ENCODE peak calls at places on chromosome 19, in four cellular contexts. One of them, this sample, is unnamed.

GRCh38 chr19:34428549-34429285 is 536 bp downstream of the UBA2 start:
- DNase-seq in transverse colon: peak; percentile 45
- DNase-seq in progenitor cell of endocrine pancreas: no peak
- DNase-seq in AG04450: no peak
- DNase-seq in this sample: no peak

GRCh38 chr19:7773841-7774240 is 10.8 kb downstream of the CLEC4M start:
- DNase-seq in transverse colon: no peak
- DNase-seq in progenitor cell of endocrine pancreas: no peak
- DNase-seq in AG04450: no peak
- DNase-seq in this sample: no peak

GRCh38 chr19:42697884-42698283 is 42.4 kb downstream of the PSG3 start:
- DNase-seq in transverse colon: no peak
- DNase-seq in progenitor cell of endocrine pancreas: no peak
- DNase-seq in AG04450: no peak
- DNase-seq in this sample: no peak

GRCh38 chr19:55179570-55180484 is at the start of gene SYT5:
- DNase-seq in transverse colon: peak; percentile 46
- DNase-seq in progenitor cell of endocrine pancreas: peak; percentile 53
- DNase-seq in AG04450: no peak
- DNase-seq in this sample: peak; percentile 69

GRCh38 chr19:14795078-14795721 is 16.8 kb upstream of the ADGRE2 start:
- DNase-seq in transverse colon: no peak
- DNase-seq in progenitor cell of endocrine pancreas: no peak
- DNase-seq in AG04450: no peak
- DNase-seq in this sample: no peak

GRCh38 chr19:6999938-7000732 is 21.1 kb downstream of the MBD3L2B start:
- DNase-seq in transverse colon: no peak
- DNase-seq in progenitor cell of endocrine pancreas: no peak
- DNase-seq in AG04450: no peak
- DNase-seq in this sample: no peak

GRCh38 chr19:9720541-9720940 is 45.6 kb upstream of the ZNF562 start:
- DNase-seq in transverse colon: no peak
- DNase-seq in progenitor cell of endocrine pancreas: no peak
- DNase-seq in AG04450: no peak
- DNase-seq in this sample: no peak

GRCh38 chr19:34306213-34306661 is 51.9 kb downstream of the GARRE1 start:
- DNase-seq in transverse colon: peak; percentile 43
- DNase-seq in progenitor cell of endocrine pancreas: no peak
- DNase-seq in AG04450: no peak
- DNase-seq in this sample: no peak

GRCh38 chr19:31113250-31113685 is 236.0 kb downstream of the TSHZ3 start:
- DNase-seq in transverse colon: no peak
- DNase-seq in progenitor cell of endocrine pancreas: no peak
- DNase-seq in AG04450: no peak
- DNase-seq in this sample: no peak

GRCh38 chr19:45884682-45885555 is 1.0 kb downstream of the IRF2BP1 start:
- DNase-seq in transverse colon: no peak
- DNase-seq in progenitor cell of endocrine pancreas: no peak
- DNase-seq in AG04450: no peak
- DNase-seq in this sample: no peak

GRCh38 chr19:38319421-38320258 is at the start of gene KCNK6:
- DNase-seq in transverse colon: peak; percentile 82
- DNase-seq in progenitor cell of endocrine pancreas: no peak
- DNase-seq in AG04450: no peak
- DNase-seq in this sample: peak; percentile 35

GRCh38 chr19:7743425-7743841 is 3.9 kb downstream of the CD209 start:
- DNase-seq in transverse colon: no peak
- DNase-seq in progenitor cell of endocrine pancreas: no peak
- DNase-seq in AG04450: no peak
- DNase-seq in this sample: no peak

GRCh38 chr19:47456721-47457478 is 14.8 kb downstream of the SLC8A2 start:
- DNase-seq in transverse colon: no peak
- DNase-seq in progenitor cell of endocrine pancreas: no peak
- DNase-seq in AG04450: no peak
- DNase-seq in this sample: no peak

GRCh38 chr19:21839966-21840365 is 4.0 kb upstream of the ZNF43 start:
- DNase-seq in transverse colon: no peak
- DNase-seq in progenitor cell of endocrine pancreas: no peak
- DNase-seq in AG04450: no peak
- DNase-seq in this sample: no peak

GRCh38 chr19:21101511-21102242 is 19.7 kb downstream of the ZNF714 start:
- DNase-seq in transverse colon: no peak
- DNase-seq in progenitor cell of endocrine pancreas: no peak
- DNase-seq in AG04450: no peak
- DNase-seq in this sample: no peak

GRCh38 chr19:31518626-31519025 is 169.4 kb upstream of the TSHZ3 start:
- DNase-seq in transverse colon: peak; percentile 10
- DNase-seq in progenitor cell of endocrine pancreas: no peak
- DNase-seq in AG04450: no peak
- DNase-seq in this sample: no peak

GRCh38 chr19:35510626-35510964 is 2.9 kb downstream of the DMKN start:
- DNase-seq in transverse colon: no peak
- DNase-seq in progenitor cell of endocrine pancreas: no peak
- DNase-seq in AG04450: no peak
- DNase-seq in this sample: no peak

GRCh38 chr19:16247353-16248182 is 49.9 kb downstream of the AP1M1 start:
- DNase-seq in transverse colon: peak; percentile 87
- DNase-seq in progenitor cell of endocrine pancreas: peak; percentile 88
- DNase-seq in AG04450: peak; percentile 37
- DNase-seq in this sample: peak; percentile 79

GRCh38 chr19:45037393-45038169 is 1.3 kb upstream of the CLASRP start:
- DNase-seq in transverse colon: no peak
- DNase-seq in progenitor cell of endocrine pancreas: no peak
- DNase-seq in AG04450: no peak
- DNase-seq in this sample: no peak

GRCh38 chr19:51075998-51076397 is 6.7 kb downstream of the KLK14 start:
- DNase-seq in transverse colon: no peak
- DNase-seq in progenitor cell of endocrine pancreas: no peak
- DNase-seq in AG04450: no peak
- DNase-seq in this sample: no peak

GRCh38 chr19:17967258-17968051 is 548 bp downstream of the KCNN1 start:
- DNase-seq in transverse colon: no peak
- DNase-seq in progenitor cell of endocrine pancreas: no peak
- DNase-seq in AG04450: no peak
- DNase-seq in this sample: no peak

GRCh38 chr19:16067205-16067938 is 8.9 kb upstream of the TPM4 start:
- DNase-seq in transverse colon: peak; percentile 82
- DNase-seq in progenitor cell of endocrine pancreas: no peak
- DNase-seq in AG04450: peak; percentile 82
- DNase-seq in this sample: no peak

GRCh38 chr19:40159744-40160143 is 31.5 kb upstream of the MAP3K10 start:
- DNase-seq in transverse colon: no peak
- DNase-seq in progenitor cell of endocrine pancreas: no peak
- DNase-seq in AG04450: no peak
- DNase-seq in this sample: no peak

GRCh38 chr19:28351761-28352160 is 861.2 kb downstream of the UQCRFS1 start:
- DNase-seq in transverse colon: no peak
- DNase-seq in progenitor cell of endocrine pancreas: no peak
- DNase-seq in AG04450: no peak
- DNase-seq in this sample: no peak

DNA sequence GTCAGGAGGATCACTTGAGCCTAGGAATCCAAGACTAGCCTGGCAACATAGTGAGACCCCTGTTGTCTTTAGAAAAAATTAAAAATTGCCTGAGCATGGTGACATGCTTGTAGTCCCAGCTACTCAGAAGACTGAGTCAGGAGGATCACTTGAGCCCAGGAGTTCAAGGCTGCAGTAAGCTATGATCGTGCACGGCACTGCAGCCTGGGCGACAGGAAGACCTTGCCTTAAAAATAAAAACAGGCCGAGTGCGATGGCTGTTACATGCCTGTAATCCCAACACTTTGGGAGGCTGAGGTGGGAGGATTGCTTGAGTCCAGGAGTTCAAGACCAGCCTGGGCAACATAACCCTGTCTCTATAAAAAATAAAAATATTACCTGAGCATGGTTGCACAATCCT is 5.4 kb downstream of the HNRNPUL1 start:
- DNase-seq in transverse colon: no peak
- DNase-seq in progenitor cell of endocrine pancreas: no peak
- DNase-seq in AG04450: no peak
- DNase-seq in this sample: no peak
- TF ChIP-seq CTCF in transverse colon: no peak
- TF ChIP-seq CTCF in progenitor cell of endocrine pancreas: no peak
- TF ChIP-seq CTCF in AG04450: no peak
- TF ChIP-seq CTCF in this sample: no peak

GRCh38 chr19:4362871-4363545 is 19.6 kb downstream of the MPND start:
- DNase-seq in transverse colon: no peak
- DNase-seq in progenitor cell of endocrine pancreas: no peak
- DNase-seq in AG04450: no peak
- DNase-seq in this sample: no peak
- TF ChIP-seq CTCF in transverse colon: no peak
- TF ChIP-seq CTCF in progenitor cell of endocrine pancreas: no peak
- TF ChIP-seq CTCF in AG04450: peak; percentile 31
- TF ChIP-seq CTCF in this sample: no peak

GRCh38 chr19:56764296-56764695 is 76.2 kb downstream of the PEG3 start:
- DNase-seq in transverse colon: no peak
- DNase-seq in progenitor cell of endocrine pancreas: no peak
- DNase-seq in AG04450: no peak
- DNase-seq in this sample: no peak
- TF ChIP-seq CTCF in transverse colon: no peak
- TF ChIP-seq CTCF in progenitor cell of endocrine pancreas: no peak
- TF ChIP-seq CTCF in AG04450: no peak
- TF ChIP-seq CTCF in this sample: no peak

DNA sequence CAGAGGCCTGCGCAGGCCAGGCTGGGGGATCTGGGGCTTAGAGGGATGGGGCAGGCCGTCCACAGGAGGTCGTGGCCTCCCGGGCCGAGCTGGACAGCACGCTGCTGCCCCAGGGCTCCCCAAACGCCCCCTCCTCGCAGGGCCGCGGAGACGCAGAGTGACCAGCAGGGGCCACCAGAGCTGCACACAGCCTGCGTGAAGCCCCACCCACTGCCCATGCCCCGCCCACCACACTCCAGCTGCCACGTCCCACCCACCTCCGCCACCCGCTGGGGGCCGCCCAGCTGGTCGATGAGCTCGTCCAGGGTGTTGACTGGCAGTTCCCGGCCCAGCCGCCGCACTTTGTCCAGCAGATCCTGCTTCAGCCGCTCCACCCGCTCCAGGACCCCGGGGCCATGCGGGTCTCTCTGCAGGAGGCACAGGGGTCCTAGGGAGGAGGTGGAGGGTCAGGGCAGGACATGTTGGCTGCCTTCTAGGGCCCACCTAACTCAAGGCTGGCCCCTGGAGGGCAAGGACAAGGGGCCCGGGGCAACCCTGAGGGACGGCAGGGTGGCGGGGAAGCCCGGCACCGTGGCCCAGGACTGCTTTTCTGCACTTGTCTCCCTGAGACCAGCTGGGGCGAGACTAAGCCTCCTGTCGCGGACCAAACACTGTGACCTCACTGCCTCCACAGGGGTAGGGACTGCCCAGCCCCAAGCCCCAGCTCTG is 9.6 kb downstream of the GPX4 start:
- DNase-seq in transverse colon: peak; percentile 98
- DNase-seq in progenitor cell of endocrine pancreas: peak; percentile 96
- DNase-seq in AG04450: peak; percentile 94
- DNase-seq in this sample: peak; percentile 80
- TF ChIP-seq CTCF in transverse colon: peak; percentile 93
- TF ChIP-seq CTCF in progenitor cell of endocrine pancreas: peak; percentile 83
- TF ChIP-seq CTCF in AG04450: peak; percentile 83
- TF ChIP-seq CTCF in this sample: peak; percentile 85

DNA sequence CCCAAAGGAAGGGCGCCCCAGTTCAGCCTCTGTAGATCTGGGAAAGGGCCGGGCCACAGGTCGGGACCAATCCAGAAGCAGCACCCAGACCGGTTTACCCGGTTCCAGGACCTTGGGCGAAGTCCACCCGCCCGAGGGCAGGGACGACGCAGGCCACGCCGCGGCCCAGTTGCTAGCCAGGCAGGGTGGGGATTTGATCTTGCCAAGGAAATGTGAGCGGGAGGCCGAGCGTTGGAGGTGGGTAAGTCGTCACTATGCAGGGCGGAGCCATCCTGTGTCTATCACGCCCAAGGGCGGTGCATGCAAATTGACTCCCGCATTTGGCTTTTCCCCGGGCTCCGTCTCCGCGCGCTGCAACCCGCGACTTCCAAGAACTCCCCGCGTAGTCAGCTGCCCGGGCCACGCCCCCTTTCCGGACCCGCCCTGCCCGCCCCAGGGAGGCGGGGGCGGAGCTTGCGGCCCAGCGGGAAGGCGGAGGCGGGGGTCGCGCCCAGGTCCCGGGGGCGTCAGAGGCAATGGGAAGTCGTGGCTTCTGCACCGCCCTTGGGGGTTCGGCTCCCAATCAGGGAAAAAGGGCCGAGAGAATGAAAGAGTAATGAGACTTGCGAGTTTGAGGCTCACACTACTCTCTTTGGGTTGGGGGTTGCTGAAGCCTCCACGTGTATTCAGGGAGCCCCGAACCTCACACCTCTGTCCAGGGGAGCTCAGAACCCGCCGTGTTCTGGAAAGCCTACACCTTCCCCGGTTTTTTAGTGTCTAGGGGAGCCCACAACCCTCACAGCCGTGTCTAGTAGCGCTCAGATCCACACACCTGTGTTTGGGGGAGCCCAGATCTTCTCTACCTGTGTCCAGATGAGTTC is 12.8 kb downstream of the IER2 start:
- DNase-seq in transverse colon: peak; percentile 99
- DNase-seq in progenitor cell of endocrine pancreas: peak; percentile 88
- DNase-seq in AG04450: peak; percentile 91
- DNase-seq in this sample: peak; percentile 74
- TF ChIP-seq CTCF in transverse colon: no peak
- TF ChIP-seq CTCF in progenitor cell of endocrine pancreas: no peak
- TF ChIP-seq CTCF in AG04450: no peak
- TF ChIP-seq CTCF in this sample: no peak

DNA sequence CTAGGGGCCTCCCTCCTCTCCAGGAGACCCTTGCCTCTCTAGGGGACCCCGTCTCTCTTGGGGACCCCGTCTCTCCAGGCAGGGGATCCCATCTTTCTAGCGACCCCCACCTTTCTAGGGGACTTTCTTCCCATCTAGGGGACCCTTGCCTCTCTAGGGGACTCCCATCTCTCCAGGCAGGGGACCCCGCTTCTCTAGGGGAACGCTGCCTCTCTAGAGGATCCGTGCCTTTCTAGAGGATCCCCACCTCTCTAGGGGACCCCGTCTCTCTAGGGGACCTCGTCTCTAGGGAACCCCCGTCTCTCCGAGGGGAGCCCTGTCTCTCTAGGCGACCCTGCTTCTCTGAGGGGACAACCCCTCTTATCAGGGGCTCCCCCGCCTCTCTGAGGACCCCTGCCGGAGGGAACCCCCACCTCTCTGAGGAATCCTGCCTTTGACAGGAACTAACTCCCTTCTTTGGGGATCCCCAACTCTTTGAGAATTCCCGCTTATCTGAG is 19.1 kb upstream of the GATAD2A start:
- DNase-seq in transverse colon: peak; percentile 28
- DNase-seq in progenitor cell of endocrine pancreas: no peak
- DNase-seq in AG04450: no peak
- DNase-seq in this sample: peak; percentile 6
- TF ChIP-seq CTCF in transverse colon: no peak
- TF ChIP-seq CTCF in progenitor cell of endocrine pancreas: no peak
- TF ChIP-seq CTCF in AG04450: peak; percentile 32
- TF ChIP-seq CTCF in this sample: no peak

This sample was measured in CD4-positive, alpha-beta T cell.